ENCODE peak calls at places on chromosomes 2 and 18, in four cellular contexts. Y is sciatic nerve, D is astrocyte of the spinal cord, Z is PC-9. I is an unnamed sample.

GRCh38 chr2:62672601-62673000 is 32.9 kb upstream of the EHBP1 start:
- DNase-seq in Y (no peak), D (peak), Z (peak), I (no peak)

GRCh38 chr2:98771264-98771663 is 40.3 kb upstream of the MGAT4A start:
- DNase-seq in Y (no peak), D (no peak), Z (no peak), I (no peak)

GRCh38 chr2:203547356-203547755 is 12.3 kb upstream of the RAPH1 start:
- DNase-seq in Y (no peak), D (no peak), Z (no peak), I (peak)

GRCh38 chr2:139360654-139361053 is 580.5 kb upstream of the NXPH2 start:
- DNase-seq in Y (no peak), D (no peak), Z (no peak), I (no peak)

GRCh38 chr2:163692081-163692480 is 43.7 kb downstream of the FIGN start:
- DNase-seq in Y (no peak), D (no peak), Z (no peak), I (no peak)

GRCh38 chr2:54240515-54241219 is 15.4 kb downstream of the TSPYL6 start:
- DNase-seq in Y (no peak), D (peak), Z (no peak), I (peak)

GRCh38 chr2:124542932-124543640 is 518.0 kb downstream of the CNTNAP5 start:
- DNase-seq in Y (no peak), D (no peak), Z (no peak), I (no peak)

GRCh38 chr18:26386002-26386401 is 159.8 kb downstream of the TAF4B start:
- DNase-seq in Y (no peak), D (peak), Z (peak), I (peak)

GRCh38 chr18:63454497-63454896 is 22.3 kb upstream of the SERPINB5 start:
- DNase-seq in Y (no peak), D (peak), Z (peak), I (no peak)